ENCODE peak calls at places on chromosomes 7 and 10, in eight cellular contexts. X, W, K, C, D, S, L and Z are unnamed samples.

GRCh38 chr7:15525652-15526263 is 36.1 kb downstream of the AGMO start:
- DNase-seq in X (no peak), K (no peak), S (no peak), L (no peak), W (no peak), D (no peak), C (no peak), Z (no peak)

GRCh38 chr7:134472572-134473242 is 13.8 kb upstream of the AKR1B1 start:
- DNase-seq in L (no peak), S (no peak), K (no peak), W (no peak), D (no peak), C (peak; percentile 34), X (no peak), Z (no peak)

GRCh38 chr7:158371856-158372255 is 215.8 kb downstream of the PTPRN2 start:
- DNase-seq in S (no peak), W (no peak), D (no peak), L (no peak), K (no peak), C (no peak), X (no peak), Z (no peak)

GRCh38 chr10:98361131-98361633 is 53.8 kb downstream of the PYROXD2 start:
- DNase-seq in K (peak; percentile 95), C (peak; percentile 99), S (peak; percentile 53), X (peak; percentile 39), W (no peak), L (peak; percentile 99), D (peak; percentile 96), Z (peak; percentile 99)

GRCh38 chr10:63521389-63522128 is at the start of gene REEP3:
- DNase-seq in S (peak; percentile 66), K (peak; percentile 84), W (peak; percentile 68), X (peak; percentile 61), C (peak; percentile 71), L (peak; percentile 78), D (peak; percentile 77), Z (peak; percentile 74)

GRCh38 chr7:27139335-27140107 is 4.0 kb downstream of the HOXA5 start:
- DNase-seq in C (no peak), K (peak; percentile 24), X (no peak), W (no peak), L (no peak), D (peak; percentile 40), S (peak; percentile 33), Z (no peak)

GRCh38 chr7:32564542-32564941 is 69.3 kb downstream of the AVL9 start:
- DNase-seq in W (no peak), C (peak; percentile 60), D (no peak), S (no peak), X (no peak), L (peak; percentile 64), K (no peak), Z (peak; percentile 69)

GRCh38 chr7:140060788-140061606 is 1.8 kb downstream of the PARP12 start:
- DNase-seq in X (peak; percentile 43), S (peak; percentile 33), D (peak; percentile 32), L (peak; percentile 77), C (peak; percentile 83), K (no peak), W (peak; percentile 71), Z (peak; percentile 87)

GRCh38 chr7:97555845-97556431 is 175.9 kb upstream of the TAC1 start:
- DNase-seq in D (no peak), X (no peak), C (peak; percentile 14), L (no peak), W (no peak), K (no peak), S (no peak), Z (peak; percentile 0)

GRCh38 chr7:138317044-138317596 is 142.9 kb upstream of the TRIM24 start:
- DNase-seq in D (no peak), W (no peak), K (no peak), X (no peak), L (no peak), C (no peak), S (no peak), Z (no peak)

GRCh38 chr10:77444041-77444440 is 193.6 kb downstream of the KCNMA1 start:
- DNase-seq in X (no peak), D (no peak), K (no peak), C (no peak), W (no peak), S (no peak), L (no peak), Z (no peak)

GRCh38 chr10:60572511-60573194 is 183.0 kb upstream of the ANK3 start:
- DNase-seq in L (peak; percentile 87), K (no peak), C (peak; percentile 53), X (peak; percentile 44), W (peak; percentile 41), D (peak; percentile 78), S (peak; percentile 39), Z (peak; percentile 56)

GRCh38 chr10:93481931-93482834 is at the start of gene MYOF:
- DNase-seq in K (peak; percentile 87), D (peak; percentile 93), S (peak; percentile 65), L (peak; percentile 95), X (peak; percentile 54), W (peak; percentile 42), C (peak; percentile 95), Z (peak; percentile 91)

GRCh38 chr10:43210556-43210955 is 56.3 kb downstream of the RASGEF1A start:
- DNase-seq in X (no peak), C (no peak), K (no peak), W (peak; percentile 12), S (no peak), L (no peak), D (no peak), Z (no peak)

GRCh38 chr10:105840288-105840770 is 1199.2 kb downstream of the SORCS3 start:
- DNase-seq in L (no peak), C (no peak), W (no peak), X (no peak), D (no peak), S (no peak), K (no peak), Z (peak; percentile 3)

DNA sequence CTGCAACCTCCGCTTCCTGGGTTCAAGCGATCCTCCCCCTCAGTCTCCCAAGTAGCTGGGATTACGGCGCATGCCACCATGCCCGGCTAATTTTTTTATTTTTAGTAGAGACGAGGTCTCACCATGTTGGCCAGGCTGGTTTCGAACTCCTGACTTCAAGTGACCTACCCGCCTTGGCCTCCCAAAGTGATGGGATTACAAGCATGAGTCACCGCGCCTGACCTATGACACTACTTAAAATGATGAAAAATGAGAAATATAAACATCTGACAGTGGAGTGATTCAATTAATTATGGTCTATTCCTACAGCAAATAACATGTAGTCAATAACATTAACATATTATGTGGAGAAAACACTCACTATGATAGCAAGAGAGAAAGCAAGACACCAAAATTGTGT is 2.2 kb downstream of the BRAT1 start:
- DNase-seq in L (no peak), S (no peak), X (no peak), K (no peak), C (no peak), W (no peak), D (no peak), Z (no peak)
- H3K4me3 ChIP-seq in L (no peak overlapping the region), S (no peak overlapping the region), X (no peak overlapping the region), K (no peak overlapping the region), C (no peak overlapping the region), W (no peak overlapping the region), D (no peak overlapping the region), Z (no peak overlapping the region)

DNA sequence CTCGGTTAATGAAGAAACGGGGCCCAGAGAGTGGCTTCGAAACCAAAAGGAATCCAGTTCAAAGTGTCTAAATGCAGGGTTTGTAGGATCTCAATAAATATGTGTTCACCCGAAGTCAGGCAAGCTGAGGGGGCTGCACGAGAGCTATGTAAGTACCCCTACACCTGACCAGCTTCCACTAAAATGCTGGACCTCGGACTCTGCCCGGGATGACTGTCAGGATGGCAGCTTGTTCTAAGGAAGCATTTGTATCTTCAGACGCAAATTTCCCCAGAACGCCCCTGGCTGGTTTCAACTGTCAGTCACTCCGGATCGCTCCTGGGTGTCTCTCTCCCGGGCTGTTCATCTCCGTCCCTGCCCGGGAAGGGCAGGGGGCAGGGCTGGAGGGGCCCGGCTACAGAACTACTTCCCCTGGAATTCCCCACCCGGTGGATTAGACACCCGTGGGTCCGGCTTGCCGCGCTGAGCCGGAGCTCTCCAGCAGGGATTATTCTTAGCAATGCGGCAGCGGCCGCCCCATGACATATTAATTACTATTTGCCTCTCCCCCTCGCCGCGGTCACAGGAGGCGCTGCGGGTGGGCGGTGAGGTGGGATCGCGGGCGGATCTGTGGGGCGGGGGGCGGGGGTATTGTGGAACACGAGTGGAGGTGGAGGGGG is 275.8 kb upstream of the NEBL start:
- DNase-seq in X (peak; percentile 32), S (peak; percentile 17), C (peak; percentile 26), W (peak; percentile 57), K (no peak), L (peak; percentile 43), D (no peak), Z (no peak)
- TF ChIP-seq CTCF in X (no peak), S (no peak), C (no peak), W (no peak), K (no peak), L (no peak), D (no peak), Z (no peak)

DNA sequence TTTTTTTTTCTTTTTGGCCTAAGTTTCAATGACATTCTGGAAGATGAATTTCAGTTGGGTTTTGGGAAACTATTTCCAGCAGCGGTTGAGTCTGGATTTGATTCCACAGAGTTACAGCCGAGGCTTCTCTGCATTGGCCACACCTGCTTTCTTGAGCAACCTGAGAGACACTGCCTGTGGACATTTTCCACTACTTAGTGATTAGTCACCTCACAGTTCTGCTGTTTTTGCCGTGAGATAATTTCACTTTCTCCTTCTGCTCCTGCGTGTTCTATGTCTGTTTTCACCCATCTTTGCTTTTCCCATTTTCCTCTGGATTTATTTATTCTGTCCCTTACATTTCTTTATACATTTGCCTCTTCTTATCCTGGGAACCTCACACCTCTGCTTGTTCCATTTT is 243.0 kb downstream of the BICC1 start:
- DNase-seq in S (peak; percentile 10), X (no peak), K (no peak), C (peak; percentile 87), W (no peak), L (peak; percentile 91), D (peak; percentile 67), Z (peak; percentile 63)
- H3K4me3 ChIP-seq in S (no peak overlapping the region), X (no peak overlapping the region), K (peak overlapping the region; percentile 57), C (no peak overlapping the region), W (no peak overlapping the region), L (peak overlapping the region; percentile 34), D (peak overlapping the region; percentile 19), Z (peak overlapping the region; percentile 34)

GRCh38 chr7:2804227-2804763 is 39.8 kb downstream of the GNA12 start:
- DNase-seq in X (no peak), L (no peak), W (no peak), K (peak; percentile 40), S (peak; percentile 54), C (no peak), D (no peak), Z (no peak)
- TF ChIP-seq CTCF in X (no peak), L (peak; percentile 2), W (no peak), K (no peak), S (no peak), C (peak; percentile 1), D (no peak), Z (no peak)

GRCh38 chr10:101225846-101226361 is 3.4 kb downstream of the LBX1 start:
- DNase-seq in X (no peak), L (no peak), K (no peak), D (no peak), W (no peak), S (no peak), C (no peak), Z (no peak)
- H3K4me3 ChIP-seq in X (peak overlapping the region; percentile 27), L (no peak overlapping the region), K (peak overlapping the region; percentile 56), D (no peak overlapping the region), W (no peak overlapping the region), S (peak overlapping the region; percentile 34), C (no peak overlapping the region), Z (no peak overlapping the region)